ENCODE peak calls at places on chromosomes 3 and 15, in six cellular contexts. G is lower lobe of right lung, V is AG10803, J is psoas muscle, A is OCI-LY7, L is hepatocyte. Y is an unnamed sample.

GRCh38 chr3:59609967-59610366 is 560.1 kb upstream of the CFAP20DC start:
- DNase-seq in G (peak), V (peak), J (peak), A (no peak), L (no peak), Y (peak)

GRCh38 chr3:128252083-128252482 is 98.8 kb downstream of the EEFSEC start:
- DNase-seq in G (no peak), V (no peak), J (no peak), A (no peak), L (no peak), Y (no peak)

GRCh38 chr3:163939926-163940325 is 1138.4 kb downstream of the SI start:
- DNase-seq in G (no peak), V (no peak), J (no peak), A (no peak), L (no peak), Y (peak)

GRCh38 chr3:4584537-4585249 is 91.5 kb downstream of the ITPR1 start:
- DNase-seq in G (no peak), V (no peak), J (no peak), A (no peak), L (no peak), Y (peak)

GRCh38 chr3:128584412-128585020 is 66.1 kb downstream of the RPN1 start:
- DNase-seq in G (peak), V (peak), J (peak), A (peak), L (peak), Y (peak)

GRCh38 chr3:49255112-49255511 is 21.9 kb downstream of the C3orf62 start:
- DNase-seq in G (no peak), V (peak), J (no peak), A (no peak), L (no peak), Y (peak)

GRCh38 chr3:65004316-65004715 is 316.5 kb upstream of the ADAMTS9 start:
- DNase-seq in G (no peak), V (peak), J (no peak), A (no peak), L (no peak), Y (no peak)

GRCh38 chr3:46946856-46947544 is 29.5 kb downstream of the CCDC12 start:
- DNase-seq in G (peak), V (no peak), J (no peak), A (no peak), L (peak), Y (peak)

GRCh38 chr3:65425880-65426279 is 612.8 kb downstream of the MAGI1 start:
- DNase-seq in G (no peak), V (peak), J (no peak), A (no peak), L (peak), Y (peak)

GRCh38 chr3:175091426-175092114 is 232.4 kb downstream of the NAALADL2 start:
- DNase-seq in G (no peak), V (no peak), J (no peak), A (no peak), L (no peak), Y (no peak)

GRCh38 chr3:38793721-38794120 is 22.3 kb downstream of the SCN10A start:
- DNase-seq in G (no peak), V (no peak), J (no peak), A (no peak), L (no peak), Y (no peak)

GRCh38 chr3:147354621-147355020 is 51.7 kb downstream of the ZIC4 start:
- DNase-seq in G (no peak), V (no peak), J (no peak), A (no peak), L (no peak), Y (peak)

GRCh38 chr3:57281710-57282109 is 10.8 kb downstream of the ASB14 start:
- DNase-seq in G (no peak), V (peak), J (no peak), A (no peak), L (no peak), Y (no peak)

GRCh38 chr15:49038382-49038781 is 7.9 kb downstream of the SECISBP2L start:
- DNase-seq in G (no peak), V (peak), J (no peak), A (no peak), L (no peak), Y (no peak)

GRCh38 chr15:87348746-87349145 is 907.8 kb downstream of the NTRK3 start:
- DNase-seq in G (no peak), V (no peak), J (no peak), A (no peak), L (peak), Y (peak)

GRCh38 chr15:42605281-42605744 is 29.9 kb downstream of the STARD9 start:
- DNase-seq in G (no peak), V (peak), J (no peak), A (peak), L (no peak), Y (peak)

GRCh38 chr15:67180514-67181191 is 73.8 kb downstream of the AAGAB start:
- DNase-seq in G (no peak), V (no peak), J (peak), A (no peak), L (no peak), Y (no peak)
- TF ChIP-seq CTCF in G (no peak), V (no peak), J (no peak), A (peak), L (peak), Y (peak)

DNA sequence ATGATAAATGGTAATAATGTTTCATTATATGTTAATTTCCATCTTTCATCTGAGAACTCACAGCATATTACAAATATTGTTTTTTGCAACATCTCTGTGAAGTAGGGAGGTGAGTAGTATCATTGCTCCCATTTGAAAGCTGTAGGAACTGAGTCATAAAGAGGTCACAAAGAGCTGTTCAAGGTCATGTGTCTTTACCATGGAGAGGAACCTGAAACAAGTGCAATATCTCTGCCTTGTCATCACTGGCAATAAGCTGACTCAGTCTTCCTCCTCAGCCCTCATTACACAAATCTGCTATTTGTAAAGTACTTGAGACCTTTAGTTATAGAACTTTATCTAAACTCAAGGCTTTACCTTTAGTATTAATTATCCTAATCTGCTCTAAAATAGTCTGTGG is 4.4 kb upstream of the ATP13A4 start:
- DNase-seq in G (no peak), V (no peak), J (no peak), A (no peak), L (no peak), Y (no peak)
- H3K4me3 ChIP-seq in G (no peak), V (no peak), J (no peak), A (no peak), L (no peak), Y (no peak)

DNA sequence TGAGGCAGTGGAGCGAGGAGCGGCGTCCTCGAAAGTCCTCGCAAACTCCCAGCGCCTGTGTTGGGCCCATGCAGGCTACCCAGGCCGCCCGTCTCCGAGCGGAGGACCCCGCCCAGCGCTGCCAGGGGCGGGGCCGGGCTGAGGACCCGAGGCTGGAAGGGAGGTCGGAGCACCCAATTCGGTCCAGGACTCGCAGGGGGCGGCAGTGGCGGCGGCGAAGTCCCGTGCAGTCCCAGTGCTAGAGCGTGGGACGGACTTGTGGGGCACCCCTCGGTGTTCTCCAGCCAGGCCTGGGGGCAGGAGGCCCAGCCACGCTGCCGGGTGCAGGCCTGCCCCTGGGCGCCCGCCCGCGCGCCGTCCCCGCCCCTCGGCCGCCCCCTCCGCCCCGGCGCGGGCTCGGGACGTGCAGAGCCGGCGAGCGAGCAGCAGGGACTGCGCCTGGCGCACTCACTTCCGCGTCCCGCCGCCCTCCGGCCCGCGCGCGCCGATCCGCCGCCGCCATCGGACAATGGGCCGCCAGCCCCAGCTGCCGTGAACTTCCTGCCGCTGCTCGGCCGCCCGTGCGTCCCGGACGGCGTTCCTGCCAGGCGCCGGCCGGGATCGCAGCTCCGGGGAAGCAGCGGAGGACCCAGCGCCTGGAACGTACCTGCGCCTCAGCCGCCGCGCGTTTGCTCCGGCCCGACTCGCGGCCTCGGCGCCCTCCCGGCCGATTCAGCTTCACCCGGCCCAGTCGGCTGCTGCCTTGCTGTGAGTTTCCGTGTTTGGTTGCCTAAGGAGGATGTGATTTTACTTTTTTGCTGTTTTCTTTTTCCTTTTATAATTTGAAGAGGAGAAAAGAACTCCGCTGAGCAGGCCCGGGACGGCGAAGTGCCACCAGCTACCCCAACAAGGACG is 596 bp upstream of the LIMD1 start:
- DNase-seq in G (peak), V (peak), J (peak), A (peak), L (peak), Y (peak)
- TF ChIP-seq CTCF in G (no peak), V (no peak), J (no peak), A (no peak), L (no peak), Y (no peak)

GRCh38 chr3:69740103-69741021 is 1.1 kb downstream of the MITF start:
- DNase-seq in G (peak), V (no peak), J (no peak), A (no peak), L (peak), Y (no peak)
- H3K4me3 ChIP-seq in G (peak), V (peak), J (peak), A (no peak), L (peak), Y (peak)

GRCh38 chr15:78255421-78256043 is 8.8 kb upstream of the DNAJA4 start:
- DNase-seq in G (no peak), V (no peak), J (no peak), A (no peak), L (no peak), Y (no peak)

GRCh38 chr15:78260489-78260888 is 3.9 kb upstream of the DNAJA4 start:
- DNase-seq in G (no peak), V (no peak), J (no peak), A (no peak), L (no peak), Y (no peak)

GRCh38 chr15:78259232-78259631 is 5.1 kb upstream of the DNAJA4 start:
- DNase-seq in G (no peak), V (no peak), J (no peak), A (no peak), L (no peak), Y (no peak)

GRCh38 chr15:78257681-78258080 is 6.7 kb upstream of the DNAJA4 start:
- DNase-seq in G (no peak), V (no peak), J (no peak), A (no peak), L (no peak), Y (no peak)

GRCh38 chr15:78256044-78256437 is 8.3 kb upstream of the DNAJA4 start:
- DNase-seq in G (no peak), V (no peak), J (no peak), A (no peak), L (no peak), Y (no peak)
- TF ChIP-seq CTCF in G (no peak), V (no peak), J (no peak), A (no peak), L (no peak), Y (no peak)

GRCh38 chr3:8657804-8658311 is 13.3 kb upstream of the SSUH2 start:
- DNase-seq in G (no peak), V (peak), J (no peak), A (no peak), L (no peak), Y (peak)
- H3K4me3 ChIP-seq in G (no peak), V (no peak), J (no peak), A (peak), L (no peak), Y (no peak)

GRCh38 chr15:73305331-73306211 is 63.2 kb downstream of the HCN4 start:
- DNase-seq in G (no peak), V (peak), J (no peak), A (peak), L (peak), Y (peak)
- TF ChIP-seq CTCF in G (peak), V (peak), J (no peak), A (peak), L (peak), Y (peak)

GRCh38 chr3:149777414-149778214 is 14.7 kb downstream of the ANKUB1 start:
- DNase-seq in G (no peak), V (no peak), J (no peak), A (no peak), L (peak), Y (no peak)

GRCh38 chr3:149784064-149784704 is 8.2 kb downstream of the ANKUB1 start:
- DNase-seq in G (no peak), V (peak), J (no peak), A (no peak), L (no peak), Y (peak)

GRCh38 chr3:149781216-149781615 is 11.1 kb downstream of the ANKUB1 start:
- DNase-seq in G (no peak), V (no peak), J (no peak), A (peak), L (no peak), Y (no peak)

DNA sequence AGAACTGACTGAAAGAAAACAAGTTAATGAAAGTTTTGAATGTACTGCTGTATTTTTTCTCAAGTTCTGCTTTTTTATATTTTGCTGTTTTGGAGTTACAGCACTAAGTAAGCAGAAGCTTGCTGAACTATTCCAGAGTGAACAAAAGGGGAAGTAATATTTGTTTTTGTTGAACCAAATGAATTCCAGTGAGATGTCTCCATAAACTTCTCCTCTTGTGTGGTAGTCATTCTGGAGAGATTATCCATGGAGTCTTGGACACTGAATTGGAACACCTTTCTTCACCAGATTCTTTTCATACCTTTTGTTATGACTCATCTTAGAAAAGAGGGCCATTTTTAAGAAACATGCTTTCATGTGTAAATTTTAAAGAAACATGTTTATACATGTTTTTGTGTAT is 8.8 kb downstream of the ANKUB1 start:
- DNase-seq in G (no peak), V (peak), J (no peak), A (no peak), L (no peak), Y (peak)
- H3K4me3 ChIP-seq in G (no peak), V (no peak), J (no peak), A (no peak), L (no peak), Y (no peak)

GRCh38 chr15:73240864-73241499 is 127.8 kb downstream of the HCN4 start:
- DNase-seq in G (no peak), V (peak), J (peak), A (peak), L (peak), Y (peak)

GRCh38 chr15:73244333-73244732 is 124.4 kb downstream of the HCN4 start:
- DNase-seq in G (no peak), V (no peak), J (no peak), A (peak), L (peak), Y (peak)

GRCh38 chr15:73237910-73238309 is 130.8 kb downstream of the HCN4 start:
- DNase-seq in G (no peak), V (no peak), J (no peak), A (no peak), L (no peak), Y (no peak)

DNA sequence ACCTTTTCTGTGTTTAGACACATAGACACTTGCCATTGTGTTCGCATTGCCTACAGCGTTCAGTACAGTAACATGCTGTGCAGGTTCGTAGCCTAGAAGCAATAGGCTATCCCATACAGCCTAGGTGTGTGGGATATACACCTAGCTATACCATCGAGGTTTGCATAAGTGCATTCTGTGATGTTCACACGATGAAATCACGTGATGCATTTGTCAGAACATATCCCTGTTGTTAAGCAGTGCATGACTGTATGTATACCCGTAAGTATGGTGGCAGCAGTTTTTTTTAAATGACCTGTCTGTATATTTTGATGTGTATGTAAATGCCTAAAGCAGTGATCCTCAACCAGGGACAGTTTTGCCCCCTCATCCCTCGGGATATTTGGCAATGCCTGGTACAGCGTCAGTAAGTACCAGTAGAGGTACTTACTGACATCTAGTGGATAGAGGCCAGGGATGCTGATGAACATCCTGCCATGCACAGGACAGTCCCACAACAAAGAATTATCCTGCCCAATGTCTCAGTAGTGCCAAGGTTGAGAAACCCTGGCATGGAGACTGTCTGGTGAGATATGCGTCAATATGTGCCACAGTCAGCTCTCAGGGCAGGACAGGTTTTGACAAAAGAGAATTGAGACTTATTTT is 129.1 kb downstream of the HCN4 start:
- DNase-seq in G (no peak), V (no peak), J (no peak), A (no peak), L (no peak), Y (peak)
- TF ChIP-seq CTCF in G (peak), V (no peak), J (peak), A (peak), L (peak), Y (peak)

Y was measured in choroid plexus epithelial cell.